ENCODE peak calls at places on chromosomes 12 and 14, in five cellular contexts. V, Z, N, S and H are unnamed samples.

GRCh38 chr12:8644345-8645248 is 18.0 kb downstream of the MFAP5 start:
- DNase-seq in N (no peak), S (peak), V (no peak), Z (no peak), H (no peak)

GRCh38 chr12:93570552-93571359 is 1.7 kb upstream of the SOCS2 start:
- DNase-seq in Z (peak), V (peak), S (peak), N (peak), H (peak)

GRCh38 chr12:58342736-58343135 is 401.4 kb downstream of the ATP23 start:
- DNase-seq in V (no peak), N (no peak), Z (no peak), S (no peak), H (no peak)

GRCh38 chr12:19129121-19129485 is 430 bp upstream of the PLEKHA5 start:
- DNase-seq in Z (no peak), N (no peak), V (no peak), S (no peak), H (no peak)

GRCh38 chr14:91229743-91230200 is 14.7 kb downstream of the GPR68 start:
- DNase-seq in S (peak), V (no peak), N (no peak), Z (no peak), H (no peak)

GRCh38 chr12:113190761-113191160 is 5.2 kb downstream of the RITA1 start:
- DNase-seq in N (no peak), S (peak), V (no peak), Z (no peak), H (no peak)

GRCh38 chr12:45730116-45730841 is 773 bp downstream of the ARID2 start:
- DNase-seq in V (peak), N (peak), Z (peak), S (peak), H (peak)

GRCh38 chr12:58575281-58575680 is 345.0 kb downstream of the LRIG3 start:
- DNase-seq in N (no peak), S (no peak), V (no peak), Z (peak), H (no peak)

GRCh38 chr12:68317047-68317667 is 15.0 kb downstream of the MDM1 start:
- DNase-seq in Z (peak), S (peak), V (peak), N (peak), H (peak)

GRCh38 chr12:53660064-53660463 is 15.8 kb downstream of the ATP5MC2 start:
- DNase-seq in N (peak), V (no peak), S (no peak), Z (peak), H (no peak)

GRCh38 chr14:76201162-76201561 is 49.4 kb downstream of the GPATCH2L start:
- DNase-seq in V (no peak), S (peak), Z (no peak), N (no peak), H (no peak)

GRCh38 chr14:72451081-72451972 is 442.6 kb downstream of the DPF3 start:
- DNase-seq in N (no peak), S (peak), Z (no peak), V (no peak), H (no peak)

GRCh38 chr12:3490848-3491382 is at the start of gene PRMT8:
- DNase-seq in S (no peak), N (no peak), V (peak), Z (no peak), H (peak)

GRCh38 chr12:2826721-2827515 is 7.9 kb downstream of the NRIP2 start:
- DNase-seq in Z (no peak), S (no peak), V (no peak), N (no peak), H (no peak)

GRCh38 chr12:24705741-24706358 is 243.1 kb downstream of the BCAT1 start:
- DNase-seq in V (no peak), S (no peak), Z (no peak), N (no peak), H (no peak)

GRCh38 chr14:21071225-21072041 is 1.3 kb downstream of the ARHGEF40 start:
- DNase-seq in V (peak), Z (peak), S (peak), N (peak), H (peak)

GRCh38 chr12:49783917-49784676 is 42.7 kb downstream of the TMBIM6 start:
- DNase-seq in N (no peak), V (no peak), Z (no peak), S (no peak), H (peak)

GRCh38 chr12:52119398-52120254 is 40.1 kb downstream of the SMIM41 start:
- DNase-seq in Z (no peak), N (no peak), S (peak), V (peak), H (peak)

GRCh38 chr12:2198542-2198941 is 145.8 kb downstream of the CACNA1C start:
- DNase-seq in Z (no peak), S (no peak), V (no peak), N (no peak), H (no peak)

GRCh38 chr12:57759360-57759980 is 4.6 kb downstream of the MARCHF9 start:
- DNase-seq in S (peak), Z (no peak), N (no peak), V (no peak), H (peak)

GRCh38 chr14:103121161-103121845 is 2.0 kb upstream of the TNFAIP2 start:
- DNase-seq in Z (no peak), S (peak), N (peak), V (no peak), H (no peak)

GRCh38 chr14:78581222-78581621 is 411.0 kb downstream of the NRXN3 start:
- DNase-seq in V (no peak), N (no peak), S (no peak), Z (no peak), H (no peak)

GRCh38 chr12:30694412-30694955 is 1.2 kb downstream of the IPO8 start:
- DNase-seq in S (peak), V (no peak), Z (no peak), N (no peak), H (peak)

GRCh38 chr12:85076688-85077430 is 40.7 kb downstream of the LRRIQ1 start:
- DNase-seq in V (no peak), Z (no peak), S (peak), N (no peak), H (peak)

GRCh38 chr12:57087689-57088441 is 1.0 kb upstream of the NAB2 start:
- DNase-seq in S (peak), Z (peak), V (peak), N (peak), H (peak)

GRCh38 chr14:57254884-57255283 is 13.8 kb downstream of the EXOC5 start:
- DNase-seq in S (no peak), N (no peak), Z (no peak), V (no peak), H (no peak)

GRCh38 chr14:36302823-36303222 is 17.6 kb downstream of the MBIP start:
- DNase-seq in N (no peak), Z (no peak), S (no peak), V (no peak), H (no peak)

GRCh38 chr14:78135450-78135891 is 34.7 kb upstream of the NRXN3 start:
- DNase-seq in Z (no peak), S (no peak), N (no peak), V (no peak), H (no peak)

GRCh38 chr12:132596016-132596415 is 14.4 kb downstream of the LRCOL1 start:
- DNase-seq in Z (no peak), V (no peak), N (no peak), S (no peak), H (peak)

GRCh38 chr12:2242206-2242605 is 189.4 kb downstream of the CACNA1C start:
- DNase-seq in N (no peak), V (no peak), S (no peak), Z (no peak), H (no peak)